ENCODE peak calls at places on chromosomes 2 and 18, in five cellular contexts. U is Peyer's patch, I is PC-9, H is ureter, K is GM04504. L is an unnamed sample.

GRCh38 chr18:5059540-5060032 is 137.5 kb downstream of the AKAIN1 start:
- DNase-seq in U (no peak), I (no peak), H (no peak), K (no peak), L (no peak)

GRCh38 chr18:28576941-28577340 is 400.0 kb upstream of the CDH2 start:
- DNase-seq in U (no peak), I (no peak), H (no peak), K (no peak), L (no peak)

GRCh38 chr2:82959677-82960076 is 1499.4 kb downstream of the SUCLG1 start:
- DNase-seq in U (no peak), I (no peak), H (no peak), K (no peak), L (no peak)

GRCh38 chr18:57819671-57820460 is 16.8 kb upstream of the ATP8B1 start:
- DNase-seq in U (peak; percentile 88), I (peak; percentile 96), H (peak; percentile 75), K (peak; percentile 61), L (peak; percentile 72)

GRCh38 chr2:165402142-165402541 is 67.4 kb upstream of the CSRNP3 start:
- DNase-seq in U (no peak), I (no peak), H (no peak), K (no peak), L (no peak)

GRCh38 chr18:10051877-10052631 is 138.2 kb downstream of the VAPA start:
- DNase-seq in U (peak; percentile 71), I (no peak), H (peak; percentile 71), K (peak; percentile 76), L (no peak)

GRCh38 chr2:99876956-99877355 is 265.4 kb downstream of the AFF3 start:
- DNase-seq in U (no peak), I (no peak), H (no peak), K (no peak), L (no peak)

GRCh38 chr2:232632904-232633412 is 446 bp upstream of the EFHD1 start:
- DNase-seq in U (peak; percentile 53), I (no peak), H (no peak), K (no peak), L (no peak)

GRCh38 chr2:210752532-210752931 is 196.1 kb downstream of the CPS1 start:
- DNase-seq in U (no peak), I (no peak), H (no peak), K (no peak), L (no peak)

GRCh38 chr2:217570394-217570793 is 432.4 kb downstream of the TNS1 start:
- DNase-seq in U (no peak), I (no peak), H (no peak), K (no peak), L (no peak)

GRCh38 chr2:75076088-75076487 is 117.6 kb downstream of the POLE4 start:
- DNase-seq in U (no peak), I (no peak), H (no peak), K (no peak), L (no peak)

GRCh38 chr2:203705184-203705583 is 1.3 kb upstream of the CD28 start:
- DNase-seq in U (no peak), I (no peak), H (no peak), K (no peak), L (no peak)

GRCh38 chr2:46365913-46366674 is 68.9 kb downstream of the EPAS1 start:
- DNase-seq in U (no peak), I (no peak), H (no peak), K (no peak), L (no peak)

GRCh38 chr2:88639865-88640264 is 12.6 kb upstream of the EIF2AK3 start:
- DNase-seq in U (no peak), I (no peak), H (no peak), K (no peak), L (no peak)

GRCh38 chr2:237324446-237325236 is 89.3 kb downstream of the COL6A3 start:
- DNase-seq in U (no peak), I (no peak), H (peak; percentile 81), K (no peak), L (no peak)

GRCh38 chr2:238155051-238155760 is 3.6 kb upstream of the ERFE start:
- DNase-seq in U (no peak), I (no peak), H (no peak), K (no peak), L (peak; percentile 57)

GRCh38 chr2:60586081-60586480 is 32.6 kb upstream of the BCL11A start:
- DNase-seq in U (no peak), I (no peak), H (peak; percentile 80), K (no peak), L (no peak)

GRCh38 chr2:10526281-10526680 is 78.2 kb upstream of the ODC1 start:
- DNase-seq in U (peak; percentile 23), I (no peak), H (no peak), K (no peak), L (no peak)

GRCh38 chr2:215881582-215881981 is 131.8 kb downstream of the MREG start:
- DNase-seq in U (no peak), I (no peak), H (no peak), K (no peak), L (no peak)

GRCh38 chr2:19312949-19313348 is 45.5 kb downstream of the OSR1 start:
- DNase-seq in U (no peak), I (no peak), H (no peak), K (no peak), L (peak; percentile 33)

GRCh38 chr2:129771606-129772598 is 207.6 kb upstream of the RAB6C start:
- DNase-seq in U (no peak), I (no peak), H (no peak), K (no peak), L (no peak)

GRCh38 chr2:238418999-238419546 is 7.7 kb upstream of the ASB1 start:
- DNase-seq in U (no peak), I (no peak), H (no peak), K (no peak), L (no peak)

GRCh38 chr2:110748489-110748867 is 16.1 kb downstream of the ACOXL start:
- DNase-seq in U (peak; percentile 73), I (peak; percentile 42), H (no peak), K (no peak), L (no peak)